ENCODE peak calls at places on chromosomes 13 and 19, in nine cellular contexts. One of them, this sample, is unnamed.

GRCh38 chr13:37383066-37383465 is 215.5 kb downstream of the POSTN start:
- DNase-seq in astrocyte of the cerebellum: no peak
- DNase-seq in fibroblast of pulmonary artery: no peak
- DNase-seq in stomach: no peak
- DNase-seq in epithelial cell of esophagus: no peak
- DNase-seq in gastrocnemius medialis: no peak
- DNase-seq in colonic mucosa: no peak
- DNase-seq in fibroblast of the aortic adventitia: no peak
- DNase-seq in HepG2: no peak
- DNase-seq in this sample: no peak

GRCh38 chr13:36582977-36583376 is 90.8 kb upstream of the SERTM1 start:
- DNase-seq in astrocyte of the cerebellum: no peak
- DNase-seq in fibroblast of the aortic adventitia: no peak
- DNase-seq in epithelial cell of esophagus: no peak
- DNase-seq in HepG2: no peak
- DNase-seq in colonic mucosa: no peak
- DNase-seq in fibroblast of pulmonary artery: no peak
- DNase-seq in gastrocnemius medialis: no peak
- DNase-seq in stomach: no peak
- DNase-seq in this sample: no peak

GRCh38 chr13:45341799-45342584 is 1.0 kb upstream of the TPT1 start:
- DNase-seq in HepG2: no peak
- DNase-seq in colonic mucosa: peak; percentile 66
- DNase-seq in epithelial cell of esophagus: peak; percentile 82
- DNase-seq in fibroblast of pulmonary artery: peak; percentile 67
- DNase-seq in stomach: peak; percentile 59
- DNase-seq in fibroblast of the aortic adventitia: peak; percentile 75
- DNase-seq in astrocyte of the cerebellum: no peak
- DNase-seq in gastrocnemius medialis: peak; percentile 24
- DNase-seq in this sample: no peak

GRCh38 chr13:114144606-114145244 is 12.3 kb upstream of the RASA3 start:
- DNase-seq in epithelial cell of esophagus: no peak
- DNase-seq in astrocyte of the cerebellum: no peak
- DNase-seq in colonic mucosa: no peak
- DNase-seq in fibroblast of the aortic adventitia: no peak
- DNase-seq in stomach: no peak
- DNase-seq in HepG2: no peak
- DNase-seq in fibroblast of pulmonary artery: no peak
- DNase-seq in gastrocnemius medialis: no peak
- DNase-seq in this sample: no peak

GRCh38 chr13:40668335-40668734 is 1.9 kb upstream of the FOXO1 start:
- DNase-seq in stomach: no peak
- DNase-seq in epithelial cell of esophagus: peak; percentile 36
- DNase-seq in fibroblast of pulmonary artery: no peak
- DNase-seq in fibroblast of the aortic adventitia: peak; percentile 43
- DNase-seq in astrocyte of the cerebellum: no peak
- DNase-seq in gastrocnemius medialis: peak; percentile 53
- DNase-seq in HepG2: peak; percentile 54
- DNase-seq in colonic mucosa: peak; percentile 57
- DNase-seq in this sample: no peak

GRCh38 chr19:38035515-38036495 is 128.8 kb downstream of the SIPA1L3 start:
- DNase-seq in epithelial cell of esophagus: no peak
- DNase-seq in HepG2: peak; percentile 6
- DNase-seq in astrocyte of the cerebellum: no peak
- DNase-seq in fibroblast of the aortic adventitia: peak; percentile 63
- DNase-seq in colonic mucosa: no peak
- DNase-seq in stomach: no peak
- DNase-seq in gastrocnemius medialis: no peak
- DNase-seq in fibroblast of pulmonary artery: peak; percentile 39
- DNase-seq in this sample: no peak

GRCh38 chr13:86741762-86742285 is 929.3 kb upstream of the SLITRK5 start:
- DNase-seq in astrocyte of the cerebellum: no peak
- DNase-seq in fibroblast of pulmonary artery: no peak
- DNase-seq in HepG2: no peak
- DNase-seq in gastrocnemius medialis: no peak
- DNase-seq in colonic mucosa: no peak
- DNase-seq in epithelial cell of esophagus: no peak
- DNase-seq in fibroblast of the aortic adventitia: no peak
- DNase-seq in stomach: no peak
- DNase-seq in this sample: no peak

GRCh38 chr13:114148521-114148855 is 16.1 kb upstream of the RASA3 start:
- DNase-seq in fibroblast of the aortic adventitia: no peak
- DNase-seq in epithelial cell of esophagus: no peak
- DNase-seq in astrocyte of the cerebellum: no peak
- DNase-seq in fibroblast of pulmonary artery: no peak
- DNase-seq in HepG2: no peak
- DNase-seq in colonic mucosa: peak; percentile 35
- DNase-seq in gastrocnemius medialis: no peak
- DNase-seq in stomach: peak; percentile 51
- DNase-seq in this sample: no peak

GRCh38 chr19:35126624-35126959 is 8.3 kb downstream of the LGI4 start:
- DNase-seq in epithelial cell of esophagus: no peak
- DNase-seq in gastrocnemius medialis: no peak
- DNase-seq in colonic mucosa: no peak
- DNase-seq in fibroblast of pulmonary artery: no peak
- DNase-seq in astrocyte of the cerebellum: no peak
- DNase-seq in fibroblast of the aortic adventitia: no peak
- DNase-seq in stomach: no peak
- DNase-seq in HepG2: no peak
- DNase-seq in this sample: no peak

GRCh38 chr19:16873603-16874002 is 15.2 kb upstream of the F2RL3 start:
- DNase-seq in gastrocnemius medialis: no peak
- DNase-seq in astrocyte of the cerebellum: no peak
- DNase-seq in fibroblast of the aortic adventitia: no peak
- DNase-seq in fibroblast of pulmonary artery: no peak
- DNase-seq in epithelial cell of esophagus: no peak
- DNase-seq in colonic mucosa: no peak
- DNase-seq in HepG2: no peak
- DNase-seq in stomach: no peak
- DNase-seq in this sample: no peak

GRCh38 chr13:65789815-65790214 is 1440.3 kb downstream of the PCDH9 start:
- DNase-seq in fibroblast of the aortic adventitia: peak; percentile 39
- DNase-seq in stomach: no peak
- DNase-seq in epithelial cell of esophagus: peak; percentile 18
- DNase-seq in astrocyte of the cerebellum: no peak
- DNase-seq in fibroblast of pulmonary artery: peak; percentile 47
- DNase-seq in colonic mucosa: no peak
- DNase-seq in HepG2: no peak
- DNase-seq in gastrocnemius medialis: no peak
- DNase-seq in this sample: no peak

GRCh38 chr19:55676384-55676783 is 1.4 kb downstream of the EPN1 start:
- DNase-seq in gastrocnemius medialis: peak; percentile 29
- DNase-seq in fibroblast of pulmonary artery: peak; percentile 31
- DNase-seq in colonic mucosa: no peak
- DNase-seq in epithelial cell of esophagus: peak; percentile 30
- DNase-seq in fibroblast of the aortic adventitia: peak; percentile 49
- DNase-seq in astrocyte of the cerebellum: no peak
- DNase-seq in HepG2: no peak
- DNase-seq in stomach: peak; percentile 90
- DNase-seq in this sample: no peak

GRCh38 chr13:31409678-31410356 is 210.0 kb downstream of the B3GLCT start:
- DNase-seq in HepG2: no peak
- DNase-seq in fibroblast of the aortic adventitia: peak; percentile 16
- DNase-seq in fibroblast of pulmonary artery: peak; percentile 8
- DNase-seq in colonic mucosa: peak; percentile 28
- DNase-seq in stomach: no peak
- DNase-seq in epithelial cell of esophagus: peak; percentile 67
- DNase-seq in gastrocnemius medialis: no peak
- DNase-seq in astrocyte of the cerebellum: peak; percentile 43
- DNase-seq in this sample: no peak
- TF ChIP-seq CTCF in HepG2: no peak
- TF ChIP-seq CTCF in fibroblast of the aortic adventitia: peak; percentile 32
- TF ChIP-seq CTCF in fibroblast of pulmonary artery: peak; percentile 29
- TF ChIP-seq CTCF in colonic mucosa: no peak
- TF ChIP-seq CTCF in stomach: no peak
- TF ChIP-seq CTCF in epithelial cell of esophagus: peak; percentile 34
- TF ChIP-seq CTCF in gastrocnemius medialis: no peak
- TF ChIP-seq CTCF in astrocyte of the cerebellum: peak; percentile 19
- TF ChIP-seq CTCF in this sample: peak; percentile 46

GRCh38 chr19:53865918-53866696 is 1.6 kb upstream of the MYADM start:
- DNase-seq in colonic mucosa: peak; percentile 82
- DNase-seq in astrocyte of the cerebellum: no peak
- DNase-seq in stomach: peak; percentile 71
- DNase-seq in fibroblast of the aortic adventitia: peak; percentile 68
- DNase-seq in HepG2: peak; percentile 68
- DNase-seq in epithelial cell of esophagus: peak; percentile 54
- DNase-seq in fibroblast of pulmonary artery: peak; percentile 63
- DNase-seq in gastrocnemius medialis: peak; percentile 15
- DNase-seq in this sample: no peak

GRCh38 chr19:53864308-53864836 is 3.3 kb upstream of the MYADM start:
- DNase-seq in stomach: peak; percentile 60
- DNase-seq in gastrocnemius medialis: no peak
- DNase-seq in fibroblast of pulmonary artery: no peak
- DNase-seq in fibroblast of the aortic adventitia: no peak
- DNase-seq in epithelial cell of esophagus: no peak
- DNase-seq in HepG2: peak; percentile 99
- DNase-seq in colonic mucosa: peak; percentile 78
- DNase-seq in astrocyte of the cerebellum: no peak
- DNase-seq in this sample: no peak

GRCh38 chr19:53868091-53868891 is 608 bp downstream of the MYADM start:
- DNase-seq in fibroblast of the aortic adventitia: peak; percentile 61
- DNase-seq in colonic mucosa: peak; percentile 70
- DNase-seq in fibroblast of pulmonary artery: peak; percentile 69
- DNase-seq in gastrocnemius medialis: no peak
- DNase-seq in astrocyte of the cerebellum: no peak
- DNase-seq in epithelial cell of esophagus: peak; percentile 36
- DNase-seq in stomach: peak; percentile 44
- DNase-seq in HepG2: peak; percentile 47
- DNase-seq in this sample: no peak

GRCh38 chr19:53867225-53868090 is at the start of gene MYADM:
- DNase-seq in epithelial cell of esophagus: peak; percentile 96
- DNase-seq in stomach: peak; percentile 99
- DNase-seq in HepG2: peak; percentile 98
- DNase-seq in gastrocnemius medialis: peak; percentile 87
- DNase-seq in fibroblast of pulmonary artery: peak; percentile 99
- DNase-seq in astrocyte of the cerebellum: peak; percentile 98
- DNase-seq in fibroblast of the aortic adventitia: peak; percentile 97
- DNase-seq in colonic mucosa: peak; percentile 100
- DNase-seq in this sample: peak; percentile 71

GRCh38 chr19:53865523-53865917 is 2.2 kb upstream of the MYADM start:
- DNase-seq in colonic mucosa: no peak
- DNase-seq in epithelial cell of esophagus: no peak
- DNase-seq in fibroblast of the aortic adventitia: no peak
- DNase-seq in stomach: no peak
- DNase-seq in HepG2: peak; percentile 76
- DNase-seq in astrocyte of the cerebellum: no peak
- DNase-seq in fibroblast of pulmonary artery: no peak
- DNase-seq in gastrocnemius medialis: no peak
- DNase-seq in this sample: no peak
- H3K4me3 ChIP-seq in colonic mucosa: no peak overlapping the region
- H3K4me3 ChIP-seq in epithelial cell of esophagus: no peak overlapping the region
- H3K4me3 ChIP-seq in fibroblast of the aortic adventitia: peak overlapping the region; percentile 61
- H3K4me3 ChIP-seq in stomach: no peak overlapping the region
- H3K4me3 ChIP-seq in HepG2: peak overlapping the region; percentile 97
- H3K4me3 ChIP-seq in astrocyte of the cerebellum: peak overlapping the region; percentile 40
- H3K4me3 ChIP-seq in fibroblast of pulmonary artery: peak overlapping the region; percentile 48
- H3K4me3 ChIP-seq in gastrocnemius medialis: peak overlapping the region; percentile 68
- H3K4me3 ChIP-seq in this sample: peak overlapping the region; percentile 62

GRCh38 chr13:92143766-92144165 is 745.3 kb downstream of the GPC5 start:
- DNase-seq in gastrocnemius medialis: no peak
- DNase-seq in astrocyte of the cerebellum: no peak
- DNase-seq in fibroblast of the aortic adventitia: no peak
- DNase-seq in stomach: no peak
- DNase-seq in epithelial cell of esophagus: no peak
- DNase-seq in HepG2: no peak
- DNase-seq in fibroblast of pulmonary artery: peak; percentile 8
- DNase-seq in colonic mucosa: no peak
- DNase-seq in this sample: no peak
- TF ChIP-seq CTCF in gastrocnemius medialis: no peak
- TF ChIP-seq CTCF in astrocyte of the cerebellum: no peak
- TF ChIP-seq CTCF in fibroblast of the aortic adventitia: no peak
- TF ChIP-seq CTCF in stomach: no peak
- TF ChIP-seq CTCF in epithelial cell of esophagus: no peak
- TF ChIP-seq CTCF in HepG2: no peak
- TF ChIP-seq CTCF in fibroblast of pulmonary artery: no peak
- TF ChIP-seq CTCF in colonic mucosa: no peak
- TF ChIP-seq CTCF in this sample: peak; percentile 34

DNA sequence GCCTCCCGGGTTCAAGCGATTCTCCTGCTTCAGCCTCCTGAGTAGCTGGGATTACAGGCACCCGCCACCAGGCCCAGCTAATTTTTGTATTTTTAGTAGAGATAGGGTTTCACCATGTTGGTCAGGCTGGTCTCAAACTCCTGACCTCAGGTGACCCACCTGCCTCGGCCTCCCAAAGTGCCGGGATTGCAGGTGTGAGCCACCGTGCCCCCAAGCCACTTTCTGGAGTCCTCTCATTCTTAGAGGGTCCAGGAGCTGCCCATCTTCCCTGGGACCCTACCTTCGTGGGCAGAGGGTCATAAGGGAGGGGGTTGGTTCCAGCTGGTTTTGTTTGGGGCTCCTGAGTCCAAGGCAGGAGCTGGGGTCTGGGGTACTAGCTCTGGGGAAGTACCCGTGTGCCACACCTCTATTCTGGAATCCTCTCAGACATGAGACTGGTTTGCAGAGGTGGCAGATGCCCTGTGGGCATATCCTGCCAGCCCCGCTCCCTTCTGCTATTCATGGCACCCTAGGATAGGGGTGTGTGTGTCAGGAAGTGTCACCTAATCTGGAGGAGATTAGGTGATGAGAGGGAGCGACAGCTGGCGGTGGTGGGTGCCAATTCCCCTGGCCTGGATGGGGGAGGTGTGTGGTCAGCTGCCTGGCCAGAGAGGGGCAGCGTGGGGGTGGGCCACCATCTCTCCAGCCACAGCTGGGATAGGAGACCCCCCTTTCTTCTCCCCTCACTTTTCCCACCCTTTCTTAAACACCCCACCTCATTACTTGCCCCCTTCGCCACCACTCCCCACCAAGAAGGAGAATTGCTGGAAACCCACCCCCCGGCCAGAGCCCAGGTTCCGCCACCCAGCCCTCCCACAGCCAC is 2.1 kb downstream of the PRMT1 start:
- DNase-seq in gastrocnemius medialis: peak; percentile 79
- DNase-seq in fibroblast of pulmonary artery: no peak
- DNase-seq in epithelial cell of esophagus: peak; percentile 32
- DNase-seq in stomach: no peak
- DNase-seq in HepG2: no peak
- DNase-seq in astrocyte of the cerebellum: no peak
- DNase-seq in fibroblast of the aortic adventitia: no peak
- DNase-seq in colonic mucosa: no peak
- DNase-seq in this sample: no peak
- H3K4me3 ChIP-seq in gastrocnemius medialis: peak overlapping the region; percentile 92
- H3K4me3 ChIP-seq in fibroblast of pulmonary artery: no peak overlapping the region
- H3K4me3 ChIP-seq in epithelial cell of esophagus: no peak overlapping the region
- H3K4me3 ChIP-seq in stomach: no peak overlapping the region
- H3K4me3 ChIP-seq in HepG2: no peak overlapping the region
- H3K4me3 ChIP-seq in astrocyte of the cerebellum: no peak overlapping the region
- H3K4me3 ChIP-seq in fibroblast of the aortic adventitia: peak overlapping the region; percentile 1
- H3K4me3 ChIP-seq in colonic mucosa: no peak overlapping the region
- H3K4me3 ChIP-seq in this sample: no peak overlapping the region

GRCh38 chr13:49436890-49437289 is 7.0 kb downstream of the CAB39L start:
- DNase-seq in epithelial cell of esophagus: peak; percentile 55
- DNase-seq in stomach: no peak
- DNase-seq in colonic mucosa: no peak
- DNase-seq in HepG2: no peak
- DNase-seq in gastrocnemius medialis: no peak
- DNase-seq in fibroblast of the aortic adventitia: peak; percentile 86
- DNase-seq in fibroblast of pulmonary artery: peak; percentile 70
- DNase-seq in astrocyte of the cerebellum: no peak
- DNase-seq in this sample: peak; percentile 10
- TF ChIP-seq CTCF in epithelial cell of esophagus: no peak
- TF ChIP-seq CTCF in stomach: peak; percentile 19
- TF ChIP-seq CTCF in colonic mucosa: no peak
- TF ChIP-seq CTCF in HepG2: no peak
- TF ChIP-seq CTCF in gastrocnemius medialis: no peak
- TF ChIP-seq CTCF in fibroblast of the aortic adventitia: no peak
- TF ChIP-seq CTCF in fibroblast of pulmonary artery: no peak
- TF ChIP-seq CTCF in astrocyte of the cerebellum: no peak
- TF ChIP-seq CTCF in this sample: no peak